ENCODE peak calls at places on chromosomes 6 and 20, in nine cellular contexts. M is CD8-positive, alpha-beta T cell; I is HFF-Myc; L is HepG2; P is IMR-90; N is fibroblast of pulmonary artery; F is body of pancreas; E is transverse colon; U is heart right ventricle. Z is an unnamed sample.

GRCh38 chr6:106886922-106887797 is 87.4 kb downstream of the CD24 start:
- DNase-seq in E (no peak), F (no peak), N (no peak), M (no peak), P (no peak), U (no peak), I (no peak), L (peak), Z (no peak)

GRCh38 chr6:26301638-26302037 is 63.4 kb upstream of the BTN3A2 start:
- DNase-seq in P (no peak), L (no peak), N (no peak), F (no peak), I (no peak), M (no peak), E (no peak), U (no peak), Z (peak)

GRCh38 chr20:43870484-43870883 is 44.2 kb upstream of the TOX2 start:
- DNase-seq in I (no peak), N (peak), P (peak), M (no peak), F (no peak), E (no peak), U (no peak), L (no peak), Z (no peak)

GRCh38 chr20:38726849-38727601 is 2.7 kb downstream of the SLC32A1 start:
- DNase-seq in N (peak), I (no peak), L (peak), M (peak), F (peak), P (no peak), U (no peak), E (no peak), Z (peak)

GRCh38 chr6:6704423-6705060 is 116.0 kb downstream of the LY86 start:
- DNase-seq in F (no peak), L (no peak), E (no peak), I (no peak), U (no peak), P (no peak), M (no peak), N (no peak), Z (no peak)

GRCh38 chr6:134309227-134309626 is 8.7 kb downstream of the SGK1 start:
- DNase-seq in E (no peak), F (no peak), P (no peak), I (no peak), L (no peak), U (no peak), M (no peak), N (no peak), Z (no peak)

GRCh38 chr20:49676581-49677291 is 36.9 kb downstream of the B4GALT5 start:
- DNase-seq in M (peak), U (no peak), E (peak), N (peak), P (peak), F (no peak), I (no peak), L (peak), Z (peak)

GRCh38 chr6:41325446-41326066 is 9.9 kb upstream of the NCR2 start:
- DNase-seq in I (no peak), F (no peak), E (no peak), L (no peak), M (no peak), P (no peak), U (no peak), N (no peak), Z (no peak)

GRCh38 chr6:30763618-30764489 is 19.5 kb upstream of the IER3 start:
- DNase-seq in P (peak), L (peak), E (no peak), I (no peak), N (peak), F (peak), U (no peak), M (no peak), Z (peak)
- TF ChIP-seq CTCF in P (peak), L (peak), E (no peak), I (no peak), N (peak), F (no peak), U (no peak), M (no peak), Z (no peak)

GRCh38 chr20:53163486-53163885 is 191.3 kb downstream of the TSHZ2 start:
- DNase-seq in M (no peak), F (no peak), I (no peak), N (peak), E (no peak), U (peak), L (no peak), P (peak), Z (peak)

GRCh38 chr20:53161073-53161472 is 188.9 kb downstream of the TSHZ2 start:
- DNase-seq in I (no peak), L (no peak), E (no peak), N (no peak), M (no peak), F (no peak), U (no peak), P (no peak), Z (no peak)

GRCh38 chr20:53161473-53161872 is 189.3 kb downstream of the TSHZ2 start:
- DNase-seq in I (no peak), E (no peak), L (no peak), F (no peak), U (no peak), M (no peak), P (no peak), N (no peak), Z (peak)

GRCh38 chr20:53164072-53164471 is 191.9 kb downstream of the TSHZ2 start:
- DNase-seq in F (no peak), U (no peak), N (no peak), E (no peak), M (no peak), I (no peak), P (no peak), L (no peak), Z (no peak)

DNA sequence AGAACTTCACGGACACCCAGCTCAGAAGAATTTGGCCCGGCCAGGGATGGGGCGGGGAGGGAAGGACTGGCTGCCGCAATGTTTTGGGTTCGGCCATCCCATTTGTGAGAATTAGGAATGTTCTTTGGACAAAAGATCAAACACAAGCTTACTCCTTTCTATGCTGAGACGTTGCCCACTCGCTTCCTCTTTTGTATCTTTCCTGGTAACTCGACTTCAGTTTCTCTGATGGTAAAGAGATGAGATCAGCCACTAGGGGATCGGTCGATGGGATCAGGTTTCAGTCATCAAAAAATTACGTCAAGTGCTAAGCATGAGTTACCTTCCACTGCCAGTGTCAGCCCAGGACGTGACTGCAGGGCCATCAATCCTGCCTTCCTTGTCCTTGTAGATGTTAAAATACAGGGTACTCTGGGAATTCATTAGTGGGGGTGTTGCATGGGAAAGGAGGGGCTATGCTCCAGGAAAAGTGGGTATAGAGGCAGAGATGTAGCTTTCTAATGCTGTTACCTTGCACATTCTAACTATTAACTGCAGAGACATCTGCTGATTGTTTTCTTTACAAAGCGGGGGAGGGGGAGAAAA is 190.2 kb downstream of the TSHZ2 start:
- DNase-seq in E (peak), P (peak), F (peak), L (no peak), U (peak), M (no peak), I (no peak), N (peak), Z (peak)
- H3K4me3 ChIP-seq in E (no peak), P (no peak), F (no peak), L (no peak), U (no peak), M (no peak), I (no peak), N (no peak), Z (no peak)

DNA sequence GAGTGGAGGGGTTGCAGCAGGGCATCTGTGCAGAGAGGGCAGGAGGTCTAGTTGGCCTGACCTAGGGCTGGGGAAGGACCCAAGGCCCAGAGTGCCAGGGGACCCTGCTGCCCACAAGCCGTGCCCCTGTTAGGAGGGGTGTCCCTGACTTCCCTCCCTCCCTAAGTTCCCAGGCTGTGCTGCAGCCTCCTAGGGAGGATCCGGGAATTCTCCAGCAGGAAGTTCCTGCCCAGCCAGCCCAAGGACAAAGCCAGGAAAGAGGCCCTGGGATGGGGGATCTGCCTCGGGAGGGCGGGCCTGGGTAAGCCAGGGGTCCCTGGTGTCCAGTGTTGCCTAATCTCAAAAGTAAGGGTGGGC is 9.3 kb upstream of the BAK1 start:
- DNase-seq in U (peak), F (no peak), M (no peak), I (no peak), P (no peak), L (no peak), E (peak), N (no peak), Z (no peak)
- TF ChIP-seq CTCF in U (no peak), F (no peak), M (no peak), I (no peak), P (no peak), L (no peak), E (no peak), N (no peak), Z (no peak)

GRCh38 chr6:36913082-36913481 is 27.3 kb downstream of the C6orf89 start:
- DNase-seq in E (no peak), U (no peak), F (no peak), N (no peak), I (no peak), L (no peak), M (no peak), P (no peak), Z (no peak)

GRCh38 chr6:36912583-36912982 is 26.8 kb downstream of the C6orf89 start:
- DNase-seq in M (peak), I (peak), N (peak), E (peak), P (peak), F (no peak), L (no peak), U (no peak), Z (peak)

GRCh38 chr6:36915599-36915998 is 29.8 kb downstream of the C6orf89 start:
- DNase-seq in U (no peak), M (no peak), F (no peak), L (no peak), N (no peak), P (no peak), I (no peak), E (no peak), Z (no peak)

GRCh38 chr6:36916159-36916558 is 30.4 kb downstream of the C6orf89 start:
- DNase-seq in P (peak), L (no peak), F (no peak), E (no peak), M (no peak), I (no peak), U (no peak), N (no peak), Z (no peak)

DNA sequence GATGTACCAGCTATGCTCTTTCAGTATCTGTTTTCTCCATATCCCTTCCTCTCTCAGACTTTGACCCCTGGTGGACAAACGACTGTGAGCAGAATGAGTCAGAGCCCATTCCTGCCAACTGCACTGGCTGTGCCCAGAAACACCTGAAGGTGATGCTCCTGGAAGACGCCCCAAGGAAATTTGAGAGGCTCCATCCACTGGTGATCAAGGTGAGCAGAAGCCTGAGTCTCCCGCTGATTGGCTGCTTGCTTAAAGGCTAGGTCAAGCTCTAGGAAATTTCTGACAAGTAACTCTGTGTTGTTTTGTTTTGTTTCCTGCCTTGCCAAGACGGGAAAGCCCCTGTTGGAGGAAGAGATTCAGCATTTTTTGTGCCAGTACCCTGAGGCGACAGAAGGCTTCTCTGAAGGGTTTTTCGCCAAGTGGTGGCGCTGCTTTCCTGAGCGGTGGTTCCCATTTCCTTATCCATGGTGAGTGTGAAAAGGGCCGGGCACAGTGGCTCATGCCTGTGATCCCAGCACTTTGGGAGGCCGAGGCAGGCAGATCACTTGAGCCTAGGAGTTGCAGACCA is 28.6 kb downstream of the C6orf89 start:
- DNase-seq in E (peak), L (peak), N (peak), F (peak), U (no peak), P (peak), I (no peak), M (no peak), Z (no peak)
- H3K4me3 ChIP-seq in E (no peak), L (no peak), N (no peak), F (no peak), U (no peak), P (no peak), I (no peak), M (no peak), Z (no peak)

Z was measured in GM12865.